ENCODE peak calls at places on chromosomes 11 and 22, in nine cellular contexts. L is lower leg skin, R is foreskin fibroblast, I is fibroblast of villous mesenchyme, M is fibroblast of lung, P is A549, D is left ventricle myocardium inferior, V is endodermal cell, F is NB4. A is an unnamed sample.

GRCh38 chr11:105706025-105706530 is 96.2 kb downstream of the GRIA4 start:
- DNase-seq in L (no peak), R (no peak), I (no peak), M (no peak), P (no peak), D (no peak), V (no peak), F (no peak), A (no peak)

GRCh38 chr11:69257838-69258658 is 35.9 kb upstream of the MYEOV start:
- DNase-seq in L (no peak), R (no peak), I (no peak), M (no peak), P (no peak), D (no peak), V (peak), F (no peak), A (no peak)

GRCh38 chr11:115699733-115700132 is 195.5 kb upstream of the CADM1 start:
- DNase-seq in L (no peak), R (no peak), I (no peak), M (peak), P (no peak), D (no peak), V (no peak), F (no peak), A (no peak)

GRCh38 chr11:16511109-16511806 is 154.9 kb upstream of the SOX6 start:
- DNase-seq in L (no peak), R (peak), I (peak), M (peak), P (no peak), D (no peak), V (no peak), F (no peak), A (no peak)

GRCh38 chr11:1534171-1534570 is 37.9 kb downstream of the DUSP8 start:
- DNase-seq in L (no peak), R (no peak), I (no peak), M (no peak), P (no peak), D (no peak), V (no peak), F (no peak), A (no peak)

GRCh38 chr11:77129069-77129840 is 1.2 kb downstream of the MYO7A start:
- DNase-seq in L (no peak), R (no peak), I (no peak), M (no peak), P (no peak), D (no peak), V (no peak), F (no peak), A (no peak)

GRCh38 chr11:19719960-19720359 is 7.3 kb downstream of the NAV2 start:
- DNase-seq in L (no peak), R (no peak), I (no peak), M (no peak), P (no peak), D (no peak), V (no peak), F (no peak), A (no peak)

GRCh38 chr11:125457814-125458343 is 38.2 kb downstream of the FEZ1 start:
- DNase-seq in L (peak), R (peak), I (peak), M (peak), P (no peak), D (peak), V (no peak), F (no peak), A (peak)

GRCh38 chr11:113896156-113896879 is 8.3 kb upstream of the HTR3B start:
- DNase-seq in L (no peak), R (peak), I (peak), M (peak), P (peak), D (no peak), V (peak), F (peak), A (peak)

GRCh38 chr22:37626144-37626543 is 13.3 kb upstream of the SH3BP1 start:
- DNase-seq in L (peak), R (no peak), I (peak), M (no peak), P (no peak), D (peak), V (no peak), F (no peak), A (peak)

GRCh38 chr11:27858901-27859300 is 158.6 kb upstream of the BDNF start:
- DNase-seq in L (no peak), R (no peak), I (no peak), M (peak), P (no peak), D (no peak), V (no peak), F (no peak), A (no peak)

GRCh38 chr11:85299247-85299646 is 327.9 kb downstream of the DLG2 start:
- DNase-seq in L (no peak), R (no peak), I (peak), M (peak), P (peak), D (no peak), V (no peak), F (no peak), A (no peak)

GRCh38 chr11:60625262-60625661 is 74.2 kb upstream of the MS4A8 start:
- DNase-seq in L (no peak), R (no peak), I (peak), M (peak), P (peak), D (no peak), V (peak), F (peak), A (no peak)

GRCh38 chr11:8082391-8083087 is 1.5 kb downstream of the TUB start:
- DNase-seq in L (no peak), R (peak), I (peak), M (no peak), P (no peak), D (no peak), V (peak), F (no peak), A (no peak)

GRCh38 chr11:96267490-96268010 is 75.4 kb downstream of the MAML2 start:
- DNase-seq in L (no peak), R (no peak), I (peak), M (no peak), P (no peak), D (no peak), V (no peak), F (no peak), A (no peak)

GRCh38 chr11:2186669-2187266 is 15.2 kb upstream of the TH start:
- DNase-seq in L (no peak), R (peak), I (no peak), M (peak), P (peak), D (no peak), V (peak), F (peak), A (no peak)

GRCh38 chr11:32297629-32298028 is 137.7 kb downstream of the WT1 start:
- DNase-seq in L (no peak), R (peak), I (peak), M (peak), P (peak), D (no peak), V (no peak), F (peak), A (no peak)

GRCh38 chr11:117604349-117604995 is 192.5 kb downstream of the DSCAML1 start:
- DNase-seq in L (no peak), R (peak), I (no peak), M (peak), P (no peak), D (no peak), V (peak), F (no peak), A (no peak)

GRCh38 chr22:17664414-17665045 is 26.0 kb downstream of the BCL2L13 start:
- DNase-seq in L (no peak), R (no peak), I (no peak), M (no peak), P (no peak), D (no peak), V (no peak), F (no peak), A (no peak)

GRCh38 chr11:66546368-66546965 is at the start of gene ACTN3:
- DNase-seq in L (no peak), R (no peak), I (peak), M (peak), P (peak), D (peak), V (peak), F (no peak), A (peak)

GRCh38 chr11:33643167-33643817 is 57.3 kb downstream of the C11orf91 start:
- DNase-seq in L (no peak), R (no peak), I (no peak), M (no peak), P (no peak), D (no peak), V (peak), F (no peak), A (no peak)

GRCh38 chr22:28019360-28019759 is 100.3 kb upstream of the PITPNB start:
- DNase-seq in L (no peak), R (peak), I (no peak), M (peak), P (no peak), D (peak), V (no peak), F (peak), A (peak)

GRCh38 chr11:57514538-57515331 is 767 bp downstream of the SLC43A1 start:
- DNase-seq in L (no peak), R (no peak), I (peak), M (peak), P (no peak), D (peak), V (peak), F (peak), A (peak)

GRCh38 chr22:50434849-50435700 is 39.8 kb downstream of the SBF1 start:
- DNase-seq in L (no peak), R (no peak), I (no peak), M (no peak), P (no peak), D (no peak), V (peak), F (no peak), A (no peak)

GRCh38 chr11:10632483-10632882 is 61.1 kb downstream of the IRAG1 start:
- DNase-seq in L (no peak), R (no peak), I (no peak), M (no peak), P (no peak), D (no peak), V (peak), F (no peak), A (no peak)

GRCh38 chr11:1005913-1006312 is 30.6 kb downstream of the MUC6 start:
- DNase-seq in L (no peak), R (no peak), I (peak), M (no peak), P (no peak), D (peak), V (no peak), F (no peak), A (peak)

GRCh38 chr22:47563406-47564157 is 801.1 kb downstream of the TBC1D22A start:
- DNase-seq in L (no peak), R (no peak), I (no peak), M (no peak), P (no peak), D (no peak), V (no peak), F (no peak), A (no peak)

GRCh38 chr11:90124946-90125345 is 9.5 kb upstream of the NAALAD2 start:
- DNase-seq in L (no peak), R (no peak), I (no peak), M (no peak), P (no peak), D (no peak), V (no peak), F (no peak), A (no peak)

GRCh38 chr11:134065381-134065780 is 3.5 kb upstream of the JAM3 start:
- DNase-seq in L (no peak), R (no peak), I (no peak), M (no peak), P (no peak), D (no peak), V (no peak), F (no peak), A (no peak)

GRCh38 chr11:61587541-61587941 is 6.7 kb upstream of the SYT7 start:
- DNase-seq in L (no peak), R (no peak), I (no peak), M (peak), P (no peak), D (peak), V (peak), F (no peak), A (peak)

GRCh38 chr11:94100253-94100652 is 28.4 kb upstream of the PANX1 start:
- DNase-seq in L (no peak), R (no peak), I (no peak), M (no peak), P (no peak), D (no peak), V (no peak), F (no peak), A (no peak)

GRCh38 chr11:67505605-67506396 is 638 bp upstream of the PITPNM1 start:
- DNase-seq in L (peak), R (peak), I (peak), M (peak), P (peak), D (peak), V (peak), F (peak), A (peak)

GRCh38 chr22:18970948-18971315 is 34.8 kb upstream of the PRODH start:
- DNase-seq in L (no peak), R (no peak), I (no peak), M (no peak), P (no peak), D (no peak), V (no peak), F (peak), A (no peak)

GRCh38 chr11:64313491-64314145 is 3.7 kb downstream of the TRMT112 start:
- DNase-seq in L (no peak), R (no peak), I (no peak), M (no peak), P (no peak), D (peak), V (no peak), F (no peak), A (no peak)

GRCh38 chr11:126564588-126564987 is 209.1 kb downstream of the ST3GAL4 start:
- DNase-seq in L (no peak), R (no peak), I (no peak), M (no peak), P (no peak), D (no peak), V (peak), F (no peak), A (no peak)

GRCh38 chr11:33790088-33790487 is 15.8 kb upstream of the FBXO3 start:
- DNase-seq in L (no peak), R (no peak), I (no peak), M (no peak), P (no peak), D (no peak), V (no peak), F (no peak), A (no peak)

GRCh38 chr11:68370211-68371111 is 58.1 kb downstream of the LRP5 start:
- DNase-seq in L (no peak), R (no peak), I (peak), M (peak), P (no peak), D (peak), V (no peak), F (no peak), A (no peak)

GRCh38 chr11:1522081-1522424 is 35.5 kb upstream of the MOB2 start:
- DNase-seq in L (no peak), R (no peak), I (no peak), M (no peak), P (no peak), D (no peak), V (no peak), F (no peak), A (no peak)

GRCh38 chr11:73262851-73263495 is 9.2 kb upstream of the P2RY6 start:
- DNase-seq in L (no peak), R (peak), I (peak), M (peak), P (peak), D (no peak), V (peak), F (no peak), A (no peak)

GRCh38 chr22:40410731-40411505 is 40.5 kb downstream of the SGSM3 start:
- DNase-seq in L (no peak), R (no peak), I (no peak), M (no peak), P (no peak), D (no peak), V (no peak), F (no peak), A (no peak)

GRCh38 chr22:40410272-40410671 is 39.9 kb downstream of the SGSM3 start:
- DNase-seq in L (no peak), R (no peak), I (no peak), M (peak), P (no peak), D (no peak), V (no peak), F (no peak), A (no peak)

GRCh38 chr22:40407831-40408717 is 37.7 kb downstream of the SGSM3 start:
- DNase-seq in L (no peak), R (no peak), I (no peak), M (no peak), P (no peak), D (no peak), V (no peak), F (no peak), A (no peak)

GRCh38 chr22:40408718-40409612 is 38.6 kb downstream of the SGSM3 start:
- DNase-seq in L (no peak), R (no peak), I (no peak), M (no peak), P (no peak), D (no peak), V (no peak), F (no peak), A (no peak)

GRCh38 chr22:40409613-40410113 is 39.3 kb downstream of the SGSM3 start:
- DNase-seq in L (no peak), R (no peak), I (no peak), M (no peak), P (no peak), D (no peak), V (no peak), F (no peak), A (no peak)
- H3K4me3 ChIP-seq in L (no peak), R (no peak), I (no peak), M (no peak), P (no peak), D (no peak), V (no peak), F (no peak), A (no peak)

GRCh38 chr22:42343551-42344081 is 73.2 kb upstream of the TCF20 start:
- DNase-seq in L (no peak), R (no peak), I (no peak), M (peak), P (no peak), D (no peak), V (no peak), F (no peak), A (no peak)
- H3K4me3 ChIP-seq in L (no peak), R (no peak), I (peak), M (no peak), P (peak), D (peak), V (no peak), F (no peak), A (peak)

DNA sequence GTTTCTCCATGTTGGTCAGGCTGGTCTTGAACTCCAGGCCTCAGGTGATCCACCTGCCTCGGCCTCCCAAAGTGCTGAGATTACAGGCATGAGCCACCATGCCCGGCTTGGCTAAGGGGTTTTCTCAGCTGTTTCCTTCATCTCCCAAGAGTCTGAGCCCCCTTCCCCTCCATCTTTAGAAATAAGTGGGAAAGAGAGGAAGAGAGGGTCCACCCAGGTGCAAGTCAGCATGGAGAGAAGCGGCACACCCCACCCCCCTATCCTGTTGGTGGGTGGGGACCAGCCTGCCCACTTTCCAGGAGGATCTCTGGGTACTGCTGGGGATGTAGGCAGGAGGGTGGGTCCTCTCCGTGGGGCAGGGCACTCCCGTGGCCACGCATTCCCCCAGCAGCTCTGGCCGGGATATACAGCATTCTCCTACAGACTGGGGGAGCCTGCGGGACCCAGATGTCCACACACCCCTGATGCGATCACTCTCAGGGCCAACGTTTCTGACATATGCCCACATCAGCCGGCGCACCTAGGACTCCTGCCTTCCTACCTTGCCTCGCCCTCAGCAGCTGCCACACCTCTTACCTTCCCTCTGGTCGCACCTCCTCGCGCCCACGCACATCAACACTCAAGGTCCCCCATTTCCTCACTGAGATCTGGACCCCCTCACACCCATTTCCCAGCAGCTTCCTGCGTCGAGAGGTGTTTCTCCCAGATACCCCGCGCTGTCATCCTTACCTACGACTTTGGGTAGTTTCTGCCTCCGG is 8.9 kb downstream of the SCARF2 start:
- DNase-seq in L (no peak), R (no peak), I (no peak), M (no peak), P (no peak), D (no peak), V (no peak), F (no peak), A (no peak)
- H3K4me3 ChIP-seq in L (no peak), R (no peak), I (no peak), M (no peak), P (no peak), D (no peak), V (no peak), F (no peak), A (no peak)

DNA sequence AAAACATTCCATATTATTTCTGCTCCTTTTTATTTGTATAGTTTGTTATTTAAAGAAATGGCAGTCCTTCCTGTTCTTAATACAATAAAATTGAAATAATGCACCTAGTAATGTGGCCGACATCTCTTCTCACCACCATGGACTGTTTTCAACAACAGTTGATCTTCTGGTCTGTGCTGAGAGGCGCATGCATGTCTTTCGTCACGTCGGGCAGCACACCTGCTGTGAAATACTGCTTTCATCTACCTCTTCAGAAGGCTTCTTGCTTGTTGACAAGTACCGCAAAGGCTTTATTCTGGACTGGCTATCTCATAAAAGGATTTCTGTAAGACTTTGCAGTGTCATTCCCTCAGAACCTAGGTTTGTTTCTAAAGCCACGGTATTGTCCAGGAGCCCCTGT is 13.9 kb upstream of the MYO18B start:
- DNase-seq in L (no peak), R (no peak), I (no peak), M (no peak), P (no peak), D (no peak), V (peak), F (no peak), A (no peak)
- H3K4me3 ChIP-seq in L (no peak), R (no peak), I (no peak), M (no peak), P (no peak), D (no peak), V (no peak), F (no peak), A (no peak)

GRCh38 chr11:110092577-110093406 is at the start of gene ZC3H12C:
- DNase-seq in L (peak), R (peak), I (peak), M (peak), P (peak), D (peak), V (peak), F (peak), A (peak)

GRCh38 chr11:110096369-110096976 is 3.3 kb downstream of the ZC3H12C start:
- DNase-seq in L (no peak), R (no peak), I (no peak), M (no peak), P (no peak), D (no peak), V (no peak), F (no peak), A (no peak)

GRCh38 chr11:110093407-110094297 is 460 bp downstream of the ZC3H12C start:
- DNase-seq in L (peak), R (no peak), I (peak), M (peak), P (peak), D (peak), V (peak), F (peak), A (peak)

GRCh38 chr11:110095554-110095953 is 2.4 kb downstream of the ZC3H12C start:
- DNase-seq in L (no peak), R (no peak), I (no peak), M (peak), P (no peak), D (no peak), V (no peak), F (no peak), A (no peak)

GRCh38 chr11:110094298-110095073 is 1.3 kb downstream of the ZC3H12C start:
- DNase-seq in L (no peak), R (no peak), I (no peak), M (no peak), P (no peak), D (no peak), V (no peak), F (no peak), A (no peak)
- H3K4me3 ChIP-seq in L (no peak), R (peak), I (peak), M (peak), P (peak), D (peak), V (peak), F (no peak), A (peak)

A was measured in uterus.